ENCODE peak calls at places on chromosome 6, in four cellular contexts. N, E, O and Q are unnamed samples.

GRCh38 chr6:26553264-26553738 is 15.1 kb downstream of the HMGN4 start:
- DNase-seq in N (peak; percentile 73), E (peak; percentile 80), O (peak; percentile 83), Q (peak; percentile 72)

GRCh38 chr6:23446394-23447001 is 679.5 kb upstream of the NRSN1 start:
- DNase-seq in N (no peak), E (no peak), O (peak; percentile 25), Q (no peak)

GRCh38 chr6:163405412-163406309 is 8.9 kb upstream of the QKI start:
- DNase-seq in N (peak; percentile 89), E (peak; percentile 26), O (no peak), Q (no peak)

GRCh38 chr6:128327890-128328289 is 192.5 kb downstream of the PTPRK start:
- DNase-seq in N (no peak), E (peak; percentile 24), O (peak; percentile 52), Q (no peak)

GRCh38 chr6:1445650-1446645 is 56.6 kb downstream of the FOXF2 start:
- DNase-seq in N (peak; percentile 30), E (no peak), O (no peak), Q (no peak)

GRCh38 chr6:106750146-106750900 is 120.9 kb downstream of the QRSL1 start:
- DNase-seq in N (no peak), E (no peak), O (no peak), Q (no peak)

GRCh38 chr6:157944983-157945931 is 36.4 kb upstream of the SYNJ2 start:
- DNase-seq in N (no peak), E (no peak), O (no peak), Q (no peak)

GRCh38 chr6:52534966-52535390 is 41.9 kb downstream of the TRAM2 start:
- DNase-seq in N (no peak), E (no peak), O (no peak), Q (peak; percentile 25)

GRCh38 chr6:55531496-55531895 is 47.5 kb downstream of the HMGCLL1 start:
- DNase-seq in N (no peak), E (no peak), O (no peak), Q (no peak)

GRCh38 chr6:139027620-139028182 is 844 bp upstream of the ABRACL start:
- DNase-seq in N (no peak), E (no peak), O (peak; percentile 42), Q (peak; percentile 40)

GRCh38 chr6:374956-375355 is 16.6 kb upstream of the IRF4 start:
- DNase-seq in N (no peak), E (no peak), O (no peak), Q (no peak)
- H3K9me3 ChIP-seq in N (no peaks in the 10 kb centered on the region), E (no peaks in the 10 kb centered on the region), O (no peaks in the 10 kb centered on the region), Q (no peaks in the 10 kb centered on the region)

DNA sequence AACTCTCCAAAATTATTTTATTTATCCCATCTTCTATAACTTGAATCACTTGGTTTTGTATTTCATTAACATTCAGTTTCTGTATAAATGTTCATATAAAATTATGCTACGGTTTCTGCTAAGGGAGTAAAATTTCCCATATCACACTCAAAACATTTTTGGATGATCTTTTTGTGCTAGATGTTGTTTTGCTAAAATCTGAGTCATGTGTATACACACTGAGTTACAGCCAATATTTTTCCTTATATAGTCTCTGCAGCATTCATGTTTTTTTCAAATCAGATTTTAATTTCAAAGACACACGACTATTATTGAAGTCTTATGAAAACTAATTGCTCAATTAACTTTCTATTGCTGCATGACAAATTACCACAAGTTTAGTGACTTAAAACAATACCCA is 54.3 kb upstream of the SLC2A12 start:
- DNase-seq in N (no peak), E (no peak), O (no peak), Q (no peak)
- H3K27ac ChIP-seq in N (no peak overlapping the region), E (no peak overlapping the region), O (no peak overlapping the region), Q (no peak overlapping the region)

GRCh38 chr6:36083446-36083845 is 46.9 kb upstream of the MAPK13 start:
- DNase-seq in N (no peak), E (no peak), O (no peak), Q (no peak)
- H3K36me3 ChIP-seq in N (peaks cover 67% of the 10 kb centered on the region), E (peaks cover 56% of the 10 kb centered on the region), O (peaks cover 31% of the 10 kb centered on the region), Q (peaks cover 23% of the 10 kb centered on the region)

GRCh38 chr6:50271266-50271665 is 221.5 kb upstream of the DEFB112 start:
- DNase-seq in N (no peak), E (no peak), O (no peak), Q (no peak)

GRCh38 chr6:50272611-50273010 is 222.9 kb upstream of the DEFB112 start:
- DNase-seq in N (no peak), E (no peak), O (no peak), Q (no peak)

GRCh38 chr6:50271817-50272216 is 222.1 kb upstream of the DEFB112 start:
- DNase-seq in N (no peak), E (no peak), O (no peak), Q (no peak)

GRCh38 chr6:50264995-50265571 is 215.4 kb upstream of the DEFB112 start:
- DNase-seq in N (no peak), E (no peak), O (peak; percentile 48), Q (no peak)

GRCh38 chr6:50270427-50270826 is 220.7 kb upstream of the DEFB112 start:
- DNase-seq in N (no peak), E (no peak), O (no peak), Q (no peak)
- H3K9me3 ChIP-seq in N (no peaks in the 10 kb centered on the region), E (no peaks in the 10 kb centered on the region), O (no peaks in the 10 kb centered on the region), Q (no peaks in the 10 kb centered on the region)

DNA sequence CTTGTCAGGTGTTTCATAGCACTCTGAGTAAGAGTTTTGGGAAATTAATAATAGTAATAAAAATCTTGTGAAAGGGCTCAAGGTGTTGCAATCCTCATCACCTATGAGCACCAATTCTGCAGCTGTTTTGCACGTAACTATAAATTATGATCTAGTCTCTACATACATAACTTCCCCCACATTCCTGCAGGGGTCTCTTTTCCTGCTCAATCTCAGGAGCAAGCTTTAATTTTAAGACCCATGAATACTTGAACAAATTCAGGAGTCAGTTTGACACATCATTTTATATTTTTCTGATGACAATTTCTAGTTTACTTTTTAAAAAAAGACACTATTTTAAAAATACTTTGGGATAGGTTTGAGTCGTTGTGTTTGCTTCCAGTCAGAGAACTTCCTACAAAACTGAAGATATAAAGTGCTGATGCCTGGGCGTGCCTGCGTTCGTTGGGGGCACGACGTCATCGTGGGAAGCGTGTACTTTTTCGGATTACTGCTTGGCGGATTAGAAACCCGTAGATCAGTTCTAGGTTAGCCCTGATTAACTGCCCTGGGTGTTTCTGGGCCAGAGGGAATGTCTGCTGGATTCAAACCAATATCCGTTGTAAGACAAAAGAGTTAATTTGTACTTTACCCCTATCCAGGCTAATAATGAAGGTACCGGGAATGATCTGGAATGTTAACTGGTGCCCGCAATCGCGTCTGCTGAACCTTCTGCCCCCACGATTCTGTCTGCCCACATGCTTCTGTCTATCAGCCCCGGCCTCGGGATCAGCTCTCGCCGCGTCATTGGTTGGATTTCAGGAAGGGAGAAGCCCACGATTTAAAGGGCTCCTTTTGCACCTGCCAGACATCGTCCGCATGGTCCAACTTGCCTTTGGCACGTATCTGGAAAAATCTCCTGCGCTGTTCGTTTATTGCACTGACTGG is 940 bp upstream of the E2F3 start:
- DNase-seq in N (no peak), E (peak; percentile 13), O (peak; percentile 83), Q (no peak)
- H3K27ac ChIP-seq in N (peak overlapping the region; percentile 51), E (peak overlapping the region; percentile 60), O (no peak overlapping the region), Q (peak overlapping the region; percentile 19)